ENCODE peak calls at places on chromosomes 16 and 17, in nine cellular contexts. F is endothelial cell, G is choroid plexus epithelial cell, T is bronchial epithelial cell, U is esophagus squamous epithelium, V is activated B cell treated with CpG ODN at 0.5 μM for 24 hours, O is IMR-90, J is GM12864, K is Calu3. B is an unnamed sample.

GRCh38 chr16:52405441-52405840 is 141.5 kb downstream of the TOX3 start:
- DNase-seq in J (no peak), V (no peak), U (no peak), F (no peak), T (peak), G (no peak), O (no peak), K (no peak), B (no peak)

GRCh38 chr17:28380572-28380907 is 9.0 kb downstream of the SARM1 start:
- DNase-seq in J (no peak), F (no peak), K (no peak), U (no peak), V (no peak), O (no peak), G (no peak), T (no peak), B (no peak)

GRCh38 chr16:86768999-86769398 is 190.7 kb downstream of the FOXL1 start:
- DNase-seq in K (peak), O (peak), T (peak), G (no peak), J (peak), V (no peak), U (no peak), F (no peak), B (no peak)

GRCh38 chr16:4053663-4054479 is 62.4 kb downstream of the ADCY9 start:
- DNase-seq in J (no peak), O (peak), K (peak), T (peak), F (no peak), G (peak), U (no peak), V (no peak), B (no peak)

GRCh38 chr17:17675925-17676534 is 5.2 kb upstream of the RAI1 start:
- DNase-seq in V (no peak), J (no peak), F (no peak), O (peak), G (peak), U (no peak), T (peak), K (peak), B (no peak)

GRCh38 chr17:81342062-81342699 is 47.1 kb upstream of the SLC38A10 start:
- DNase-seq in G (peak), U (no peak), J (no peak), F (no peak), O (no peak), V (no peak), T (no peak), K (no peak), B (no peak)

GRCh38 chr17:73562896-73563295 is 81.3 kb downstream of the SDK2 start:
- DNase-seq in O (no peak), T (peak), J (no peak), K (no peak), V (no peak), F (no peak), G (no peak), U (no peak), B (no peak)

GRCh38 chr17:42275527-42276358 is 448 bp downstream of the STAT5B start:
- DNase-seq in U (no peak), V (no peak), K (no peak), G (peak), J (no peak), O (peak), F (no peak), T (no peak), B (peak)

GRCh38 chr16:30867747-30868146 is 26.1 kb downstream of the BCL7C start:
- DNase-seq in U (no peak), K (no peak), J (no peak), F (no peak), V (no peak), G (peak), T (no peak), O (no peak), B (no peak)

GRCh38 chr17:2844386-2844785 is 48.1 kb downstream of the RAP1GAP2 start:
- DNase-seq in G (peak), J (no peak), V (no peak), O (peak), F (no peak), U (no peak), K (no peak), T (peak), B (no peak)

GRCh38 chr17:60390881-60391418 is 983 bp downstream of the USP32 start:
- DNase-seq in U (no peak), O (peak), F (peak), K (peak), J (no peak), V (peak), G (peak), T (peak), B (peak)

GRCh38 chr16:75296606-75297005 is 45.2 kb upstream of the BCAR1 start:
- DNase-seq in G (peak), J (no peak), K (no peak), V (no peak), O (peak), T (no peak), F (no peak), U (no peak), B (no peak)

GRCh38 chr17:8393470-8394231 is 4.0 kb downstream of the RNF222 start:
- DNase-seq in G (no peak), O (peak), V (no peak), U (no peak), F (no peak), T (peak), J (no peak), K (no peak), B (no peak)

GRCh38 chr16:70432304-70432799 is 6.5 kb downstream of the ST3GAL2 start:
- DNase-seq in K (no peak), G (no peak), F (no peak), U (no peak), T (no peak), O (no peak), J (no peak), V (no peak), B (no peak)

GRCh38 chr16:81238296-81239011 is at the start of gene BCO1:
- DNase-seq in J (no peak), G (peak), T (peak), U (no peak), O (peak), V (no peak), K (peak), F (no peak), B (no peak)

GRCh38 chr16:57013268-57013667 is 23.9 kb downstream of the NLRC5 start:
- DNase-seq in O (peak), V (no peak), T (peak), K (no peak), F (no peak), U (no peak), J (no peak), G (peak), B (no peak)

GRCh38 chr17:55056530-55056929 is 88.0 kb downstream of the STXBP4 start:
- DNase-seq in G (no peak), U (no peak), O (no peak), F (no peak), T (peak), K (peak), J (no peak), V (no peak), B (no peak)

GRCh38 chr17:68197091-68197996 is 50.5 kb upstream of the AMZ2 start:
- DNase-seq in V (peak), K (no peak), G (no peak), F (peak), U (no peak), O (no peak), T (no peak), J (no peak), B (no peak)

GRCh38 chr17:51165680-51166197 is 472 bp upstream of the NME2 start:
- DNase-seq in V (no peak), G (no peak), O (peak), K (peak), U (no peak), T (peak), F (peak), J (no peak), B (peak)

GRCh38 chr16:63925221-63925620 is 1196.6 kb downstream of the CDH11 start:
- DNase-seq in T (no peak), U (no peak), V (no peak), J (no peak), O (no peak), G (no peak), F (no peak), K (no peak), B (no peak)

GRCh38 chr16:15607700-15608396 is 35.1 kb downstream of the MARF1 start:
- DNase-seq in F (no peak), V (no peak), K (no peak), G (peak), U (no peak), O (peak), J (no peak), T (peak), B (no peak)

GRCh38 chr16:56041556-56042140 is 149.6 kb upstream of the GNAO1 start:
- DNase-seq in V (no peak), F (peak), J (no peak), U (no peak), G (no peak), K (peak), O (no peak), T (peak), B (peak)

GRCh38 chr16:29757950-29758466 is 12.2 kb upstream of the C16orf54 start:
- DNase-seq in T (no peak), K (no peak), F (no peak), V (no peak), O (peak), G (peak), U (no peak), J (no peak), B (no peak)

GRCh38 chr17:43641416-43641815 is 20.3 kb downstream of the MEOX1 start:
- DNase-seq in K (no peak), G (no peak), T (no peak), O (no peak), F (no peak), J (no peak), V (no peak), U (no peak), B (no peak)

GRCh38 chr16:46968063-46968435 is 5.4 kb downstream of the DNAJA2 start:
- DNase-seq in F (no peak), T (no peak), O (no peak), J (no peak), V (no peak), G (no peak), K (no peak), U (no peak), B (no peak)

GRCh38 chr16:87657621-87658192 is 55.4 kb downstream of the JPH3 start:
- DNase-seq in U (no peak), T (peak), G (peak), F (no peak), O (no peak), J (no peak), V (no peak), K (peak), B (no peak)

DNA sequence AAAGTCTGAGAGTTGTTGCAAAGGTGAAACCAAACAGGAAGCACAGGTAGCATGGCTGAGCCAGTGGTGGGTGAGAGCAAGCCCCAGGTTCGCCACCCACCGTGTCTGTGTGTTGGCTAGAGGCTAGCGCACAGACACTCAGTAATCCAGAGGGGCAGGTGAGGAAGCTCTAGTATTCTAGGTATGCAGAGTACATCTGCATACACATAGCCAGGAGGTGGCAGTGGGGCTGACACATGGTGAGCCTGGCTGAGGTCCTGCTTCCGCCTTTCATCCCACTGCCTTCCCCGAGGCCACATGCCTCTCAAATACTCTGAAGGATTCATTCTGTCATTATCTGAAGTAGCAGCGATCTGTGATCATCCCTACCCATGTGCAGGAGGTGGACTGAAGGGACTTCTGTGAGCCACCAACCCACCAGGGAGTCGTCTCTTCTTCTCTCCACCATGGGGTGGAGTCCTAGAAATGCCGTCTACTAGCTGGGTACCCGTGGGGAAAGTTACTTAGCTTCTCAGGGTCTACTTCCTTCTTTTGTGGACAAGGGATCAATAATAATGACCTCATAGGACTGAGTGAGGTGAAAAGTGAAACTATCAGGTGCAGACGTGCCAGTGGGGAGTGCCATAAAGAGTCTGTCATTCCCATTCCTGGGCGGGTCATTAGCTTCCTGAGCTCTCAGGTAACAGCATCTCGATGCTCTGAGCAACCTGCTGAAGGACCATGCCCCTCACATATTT is 36.0 kb upstream of the ICAM2 start:
- DNase-seq in T (no peak), V (no peak), K (peak), G (no peak), J (no peak), U (no peak), F (no peak), O (no peak), B (no peak)
- TF ChIP-seq CTCF in T (no peak), V (no peak), K (peak), G (no peak), J (peak), U (no peak), F (no peak), O (no peak), B (no peak)

GRCh38 chr16:6335072-6335471 is 997.6 kb upstream of the RBFOX1 start:
- DNase-seq in J (no peak), U (no peak), F (peak), T (no peak), K (peak), G (peak), O (no peak), V (no peak), B (no peak)
- TF ChIP-seq CTCF in J (peak), U (no peak), F (peak), T (peak), K (peak), G (peak), O (no peak), V (no peak), B (peak)

GRCh38 chr16:49674990-49675389 is 180.9 kb downstream of the ZNF423 start:
- DNase-seq in J (no peak), O (no peak), V (no peak), T (no peak), G (no peak), K (no peak), U (no peak), F (no peak), B (no peak)

GRCh38 chr16:49671325-49671724 is 184.6 kb downstream of the ZNF423 start:
- DNase-seq in U (no peak), V (no peak), F (no peak), J (no peak), T (no peak), O (no peak), K (no peak), G (no peak), B (no peak)

GRCh38 chr16:49674255-49674980 is 181.5 kb downstream of the ZNF423 start:
- DNase-seq in F (no peak), V (no peak), T (no peak), O (no peak), K (no peak), G (no peak), J (no peak), U (no peak), B (no peak)

GRCh38 chr16:49673442-49673841 is 182.5 kb downstream of the ZNF423 start:
- DNase-seq in V (no peak), U (no peak), T (no peak), K (no peak), O (no peak), J (no peak), F (no peak), G (no peak), B (no peak)

DNA sequence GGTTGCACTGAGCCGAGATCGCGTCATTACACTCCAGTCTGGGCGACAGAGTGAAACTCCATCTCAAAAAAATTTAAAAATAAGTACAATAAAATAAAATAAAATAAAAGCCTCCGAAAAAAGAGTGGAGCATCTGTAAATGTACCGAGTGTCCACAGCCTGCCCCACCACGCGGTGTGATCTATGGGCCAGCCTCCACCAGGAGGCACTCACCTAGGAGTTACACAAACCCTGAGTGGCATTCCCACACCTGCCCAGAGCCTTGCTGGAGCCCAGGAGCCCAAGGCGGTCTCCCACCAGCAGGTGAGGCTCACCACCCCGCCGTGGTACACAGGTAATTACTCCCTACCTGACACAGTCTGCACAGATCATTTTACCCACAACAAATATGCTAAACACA is 183.2 kb downstream of the ZNF423 start:
- DNase-seq in J (no peak), U (no peak), G (no peak), O (no peak), V (no peak), F (no peak), K (no peak), T (no peak), B (no peak)
- TF ChIP-seq CTCF in J (no peak), U (no peak), G (no peak), O (no peak), V (no peak), F (no peak), K (no peak), T (no peak), B (no peak)

GRCh38 chr16:8691728-8692127 is 17.3 kb downstream of the ABAT start:
- DNase-seq in J (no peak), U (no peak), F (no peak), V (no peak), K (no peak), O (no peak), G (no peak), T (no peak), B (no peak)

GRCh38 chr16:8696880-8697279 is 22.5 kb downstream of the ABAT start:
- DNase-seq in G (no peak), F (no peak), O (no peak), V (no peak), T (no peak), U (no peak), J (no peak), K (no peak), B (no peak)

GRCh38 chr16:8697965-8698364 is 23.5 kb downstream of the ABAT start:
- DNase-seq in U (no peak), G (no peak), O (no peak), F (no peak), K (no peak), J (no peak), V (no peak), T (no peak), B (no peak)

GRCh38 chr16:8689686-8690085 is 15.3 kb downstream of the ABAT start:
- DNase-seq in F (no peak), K (no peak), U (no peak), G (no peak), J (no peak), O (no peak), V (no peak), T (no peak), B (no peak)

GRCh38 chr16:8694795-8695194 is 20.4 kb downstream of the ABAT start:
- DNase-seq in V (no peak), G (no peak), U (no peak), O (no peak), F (no peak), J (no peak), T (no peak), K (no peak), B (no peak)
- TF ChIP-seq CTCF in V (no peak), G (no peak), U (no peak), O (no peak), F (no peak), J (no peak), T (no peak), K (no peak), B (no peak)

GRCh38 chr17:76820523-76820922 is 47.7 kb upstream of the MGAT5B start:
- DNase-seq in F (no peak), V (no peak), K (no peak), J (no peak), U (no peak), O (no peak), T (no peak), G (no peak), B (no peak)

GRCh38 chr17:76812248-76812647 is 56.0 kb upstream of the MGAT5B start:
- DNase-seq in T (no peak), K (no peak), V (no peak), J (no peak), G (peak), O (no peak), F (no peak), U (no peak), B (no peak)

GRCh38 chr17:76812968-76813367 is 55.2 kb upstream of the MGAT5B start:
- DNase-seq in O (no peak), K (no peak), F (no peak), V (no peak), T (no peak), J (no peak), G (no peak), U (no peak), B (no peak)

GRCh38 chr17:76820039-76820438 is 48.2 kb upstream of the MGAT5B start:
- DNase-seq in K (no peak), J (no peak), U (no peak), V (peak), O (no peak), T (no peak), G (no peak), F (no peak), B (no peak)

GRCh38 chr17:76816590-76817135 is 51.5 kb upstream of the MGAT5B start:
- DNase-seq in V (no peak), O (peak), T (peak), U (no peak), G (peak), J (no peak), F (peak), K (peak), B (no peak)
- TF ChIP-seq CTCF in V (no peak), O (peak), T (peak), U (no peak), G (peak), J (peak), F (no peak), K (peak), B (peak)

DNA sequence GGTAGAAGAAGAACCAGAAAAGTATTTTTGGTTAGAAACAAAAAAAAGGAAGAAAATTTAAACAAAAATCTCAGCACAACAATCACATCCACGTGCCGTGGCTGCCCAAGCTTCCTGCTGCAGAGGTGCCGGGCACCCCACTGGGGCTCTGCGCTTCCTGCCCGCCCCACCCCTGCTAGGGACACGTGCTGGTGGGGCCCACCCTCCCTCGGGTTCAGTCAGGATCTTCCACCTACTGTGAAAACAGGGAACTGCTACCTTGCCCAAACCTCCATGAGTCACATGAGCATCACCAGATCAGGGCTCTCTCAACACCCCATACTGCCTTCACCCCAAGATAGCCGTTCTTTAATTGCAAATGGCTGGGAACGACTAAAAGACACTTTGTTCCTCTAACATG is 24.4 kb upstream of the CYTH1 start:
- DNase-seq in T (peak), U (no peak), V (no peak), F (no peak), O (no peak), J (no peak), G (no peak), K (no peak), B (no peak)
- TF ChIP-seq CTCF in T (peak), U (no peak), V (no peak), F (no peak), O (no peak), J (no peak), G (peak), K (no peak), B (no peak)